ENCODE peak calls at places on chromosomes 2 and 18, in ten cellular contexts. H is prostate gland; E is GM12891; L is T-helper 2 cell; V is hippocampal formation; U is CD4-positive, CD25-positive, alpha-beta regulatory T cell; S is ELF-1; R is iPS DF 19.7; K is stimulated activated CD8-positive, alpha-beta memory T cell treated with anti-CD3 and anti-CD28 coated beads, Interleukin-15, amount 100 ng/mL, for 4 hours; F is CD8-positive, alpha-beta memory T cell. Z is an unnamed sample.

GRCh38 chr2:28224648-28225471 is 167.8 kb upstream of the FOSL2 start:
- DNase-seq in H (peak), E (no peak), L (no peak), V (no peak), U (no peak), S (no peak), R (no peak), K (no peak), F (no peak), Z (no peak)

GRCh38 chr2:220270506-220271070 is 643.2 kb downstream of the SLC4A3 start:
- DNase-seq in H (no peak), E (no peak), L (no peak), V (no peak), U (no peak), S (no peak), R (no peak), K (no peak), F (no peak), Z (no peak)

GRCh38 chr2:187511356-187512315 is 42.6 kb downstream of the TFPI start:
- DNase-seq in H (no peak), E (no peak), L (no peak), V (no peak), U (no peak), S (no peak), R (no peak), K (no peak), F (no peak), Z (no peak)

GRCh38 chr2:207255565-207255964 is 89.8 kb upstream of the KLF7 start:
- DNase-seq in H (no peak), E (no peak), L (no peak), V (no peak), U (no peak), S (peak), R (no peak), K (no peak), F (no peak), Z (no peak)

GRCh38 chr2:27071990-27072830 is 756 bp upstream of the OST4 start:
- DNase-seq in H (no peak), E (no peak), L (no peak), V (peak), U (no peak), S (peak), R (no peak), K (no peak), F (peak), Z (peak)

GRCh38 chr18:21740724-21741510 is at the start of gene MIB1:
- DNase-seq in H (peak), E (peak), L (no peak), V (peak), U (no peak), S (peak), R (peak), K (no peak), F (peak), Z (no peak)

GRCh38 chr2:157468931-157469708 is 25.2 kb upstream of the CYTIP start:
- DNase-seq in H (no peak), E (no peak), L (no peak), V (no peak), U (peak), S (no peak), R (no peak), K (no peak), F (no peak), Z (no peak)

GRCh38 chr2:128395640-128396499 is 77.2 kb upstream of the HS6ST1 start:
- DNase-seq in H (no peak), E (no peak), L (no peak), V (no peak), U (no peak), S (no peak), R (no peak), K (no peak), F (no peak), Z (peak)

GRCh38 chr2:205086689-205087088 is 541.4 kb downstream of the PARD3B start:
- DNase-seq in H (no peak), E (no peak), L (no peak), V (no peak), U (no peak), S (no peak), R (no peak), K (no peak), F (no peak), Z (no peak)

GRCh38 chr2:113886479-113887383 is 3.2 kb upstream of the ACTR3 start:
- DNase-seq in H (peak), E (peak), L (no peak), V (no peak), U (peak), S (no peak), R (no peak), K (no peak), F (no peak), Z (no peak)

GRCh38 chr18:2111456-2111855 is 459.8 kb downstream of the METTL4 start:
- DNase-seq in H (no peak), E (no peak), L (no peak), V (no peak), U (no peak), S (no peak), R (no peak), K (no peak), F (no peak), Z (no peak)

GRCh38 chr2:17051558-17051957 is 385.9 kb upstream of the CYRIA start:
- DNase-seq in H (no peak), E (no peak), L (no peak), V (no peak), U (no peak), S (peak), R (no peak), K (no peak), F (no peak), Z (no peak)

GRCh38 chr2:128384956-128385355 is 66.3 kb upstream of the HS6ST1 start:
- DNase-seq in H (no peak), E (no peak), L (no peak), V (no peak), U (no peak), S (no peak), R (no peak), K (no peak), F (peak), Z (no peak)

GRCh38 chr2:54680397-54681032 is 42.9 kb upstream of the EML6 start:
- DNase-seq in H (no peak), E (no peak), L (no peak), V (no peak), U (peak), S (no peak), R (no peak), K (no peak), F (no peak), Z (no peak)

GRCh38 chr18:48161911-48162698 is 231.6 kb upstream of the SMAD2 start:
- DNase-seq in H (no peak), E (no peak), L (no peak), V (no peak), U (peak), S (peak), R (no peak), K (no peak), F (no peak), Z (peak)

GRCh38 chr2:42493885-42494433 is at the start of gene KCNG3:
- DNase-seq in H (peak), E (peak), L (peak), V (peak), U (peak), S (peak), R (no peak), K (peak), F (peak), Z (peak)

GRCh38 chr2:20762945-20763683 is 59.8 kb downstream of the LDAH start:
- DNase-seq in H (no peak), E (no peak), L (no peak), V (no peak), U (no peak), S (no peak), R (no peak), K (no peak), F (no peak), Z (no peak)

GRCh38 chr2:160936407-160936806 is 223.8 kb upstream of the TANK start:
- DNase-seq in H (no peak), E (no peak), L (no peak), V (no peak), U (no peak), S (no peak), R (no peak), K (no peak), F (no peak), Z (no peak)

GRCh38 chr2:174342600-174343342 is 8.0 kb downstream of the SP9 start:
- DNase-seq in H (no peak), E (no peak), L (no peak), V (no peak), U (peak), S (peak), R (no peak), K (no peak), F (peak), Z (peak)

GRCh38 chr18:67715567-67715966 is 199.0 kb upstream of the DSEL start:
- DNase-seq in H (no peak), E (no peak), L (no peak), V (no peak), U (no peak), S (no peak), R (no peak), K (no peak), F (no peak), Z (no peak)

GRCh38 chr18:9418047-9418690 is 57.1 kb upstream of the RALBP1 start:
- DNase-seq in H (no peak), E (no peak), L (no peak), V (no peak), U (no peak), S (no peak), R (no peak), K (no peak), F (no peak), Z (peak)

GRCh38 chr2:27087823-27088410 is 1.3 kb downstream of the KHK start:
- DNase-seq in H (no peak), E (no peak), L (no peak), V (no peak), U (no peak), S (no peak), R (no peak), K (no peak), F (no peak), Z (no peak)

GRCh38 chr2:221085376-221085900 is 486.7 kb downstream of the EPHA4 start:
- DNase-seq in H (no peak), E (no peak), L (no peak), V (no peak), U (no peak), S (no peak), R (no peak), K (no peak), F (no peak), Z (no peak)

GRCh38 chr2:106018141-106018540 is 176.0 kb downstream of the UXS1 start:
- DNase-seq in H (no peak), E (no peak), L (no peak), V (no peak), U (peak), S (no peak), R (no peak), K (no peak), F (no peak), Z (no peak)

GRCh38 chr2:177397501-177398289 is 5.1 kb downstream of the AGPS start:
- DNase-seq in H (no peak), E (no peak), L (no peak), V (no peak), U (no peak), S (no peak), R (no peak), K (no peak), F (no peak), Z (no peak)

GRCh38 chr18:79965119-79965902 is 868 bp downstream of the HSBP1L1 start:
- DNase-seq in H (no peak), E (no peak), L (no peak), V (no peak), U (peak), S (peak), R (no peak), K (no peak), F (no peak), Z (peak)

GRCh38 chr18:49677081-49677480 is 115.2 kb downstream of the LIPG start:
- DNase-seq in H (no peak), E (no peak), L (no peak), V (no peak), U (no peak), S (no peak), R (no peak), K (no peak), F (no peak), Z (no peak)

GRCh38 chr2:135812907-135813511 is 24.0 kb downstream of the LCT start:
- DNase-seq in H (no peak), E (no peak), L (no peak), V (no peak), U (no peak), S (no peak), R (no peak), K (no peak), F (no peak), Z (no peak)

GRCh38 chr2:222797308-222797707 is 63.5 kb upstream of the ACSL3 start:
- DNase-seq in H (no peak), E (no peak), L (no peak), V (no peak), U (peak), S (no peak), R (no peak), K (no peak), F (no peak), Z (peak)

GRCh38 chr2:216024779-216025178 is 11.4 kb upstream of the MREG start:
- DNase-seq in H (no peak), E (no peak), L (no peak), V (no peak), U (no peak), S (no peak), R (no peak), K (no peak), F (no peak), Z (no peak)

GRCh38 chr2:230614040-230614439 is 98.6 kb upstream of the CAB39 start:
- DNase-seq in H (no peak), E (no peak), L (no peak), V (no peak), U (no peak), S (no peak), R (no peak), K (no peak), F (no peak), Z (no peak)

GRCh38 chr2:26922638-26923466 is 47.6 kb upstream of the MAPRE3 start:
- DNase-seq in H (peak), E (peak), L (no peak), V (peak), U (peak), S (peak), R (no peak), K (no peak), F (no peak), Z (peak)

GRCh38 chr18:62436636-62437519 is 85.9 kb upstream of the ZCCHC2 start:
- DNase-seq in H (peak), E (no peak), L (no peak), V (no peak), U (no peak), S (no peak), R (no peak), K (no peak), F (no peak), Z (no peak)

GRCh38 chr2:63866009-63866709 is 24.5 kb downstream of the UGP2 start:
- DNase-seq in H (no peak), E (no peak), L (no peak), V (no peak), U (peak), S (no peak), R (no peak), K (no peak), F (no peak), Z (no peak)

GRCh38 chr2:10301946-10302478 is 692 bp upstream of the HPCAL1 start:
- DNase-seq in H (no peak), E (no peak), L (no peak), V (no peak), U (no peak), S (no peak), R (no peak), K (no peak), F (no peak), Z (peak)

GRCh38 chr2:223950448-223951347 is 5.6 kb upstream of the WDFY1 start:
- DNase-seq in H (peak), E (no peak), L (no peak), V (no peak), U (no peak), S (no peak), R (no peak), K (no peak), F (no peak), Z (peak)

GRCh38 chr2:152372438-152372984 is 37.5 kb downstream of the FMNL2 start:
- DNase-seq in H (no peak), E (no peak), L (no peak), V (no peak), U (no peak), S (no peak), R (no peak), K (no peak), F (no peak), Z (no peak)

GRCh38 chr18:4172491-4172890 is 282.6 kb downstream of the DLGAP1 start:
- DNase-seq in H (no peak), E (no peak), L (no peak), V (no peak), U (no peak), S (no peak), R (no peak), K (no peak), F (no peak), Z (no peak)

GRCh38 chr18:47800192-47800591 is 130.3 kb downstream of the SMAD2 start:
- DNase-seq in H (no peak), E (no peak), L (no peak), V (no peak), U (no peak), S (no peak), R (no peak), K (no peak), F (no peak), Z (no peak)

GRCh38 chr18:49628993-49629795 is 67.3 kb downstream of the LIPG start:
- DNase-seq in H (no peak), E (no peak), L (no peak), V (peak), U (no peak), S (no peak), R (no peak), K (no peak), F (no peak), Z (peak)

Z was measured in GM23338.